ENCODE peak calls at places on chromosomes 12 and 14, in six cellular contexts. Z is HFF-Myc, E is AG09309, I is AG04449, R is AG10803, J is omental fat pad. Y is an unnamed sample.

GRCh38 chr14:24465369-24465768 is 22.8 kb upstream of the SDR39U1 start:
- DNase-seq in Z (no peak), E (no peak), I (no peak), R (no peak), J (no peak), Y (no peak)

GRCh38 chr12:26062566-26062965 is 62.3 kb downstream of the BHLHE41 start:
- DNase-seq in Z (peak), E (peak), I (no peak), R (peak), J (no peak), Y (no peak)

GRCh38 chr12:52191841-52192791 is at the start of gene KRT80:
- DNase-seq in Z (peak), E (peak), I (peak), R (peak), J (peak), Y (peak)

GRCh38 chr14:52266179-52266578 is 1.3 kb upstream of the PTGDR start:
- DNase-seq in Z (no peak), E (peak), I (no peak), R (peak), J (no peak), Y (no peak)

GRCh38 chr14:51607677-51608076 is 44.0 kb upstream of the FRMD6 start:
- DNase-seq in Z (peak), E (peak), I (peak), R (peak), J (no peak), Y (no peak)

GRCh38 chr14:101060171-101060601 is 156.7 kb upstream of the RTL1 start:
- DNase-seq in Z (no peak), E (no peak), I (no peak), R (no peak), J (no peak), Y (peak)

GRCh38 chr14:47278233-47278842 is 397.1 kb downstream of the MDGA2 start:
- DNase-seq in Z (no peak), E (no peak), I (no peak), R (no peak), J (no peak), Y (peak)

GRCh38 chr14:74038015-74038859 is 19.1 kb downstream of the BBOF1 start:
- DNase-seq in Z (no peak), E (no peak), I (no peak), R (peak), J (no peak), Y (no peak)

GRCh38 chr14:20515846-20516245 is 10.5 kb downstream of the RNASE10 start:
- DNase-seq in Z (no peak), E (no peak), I (no peak), R (peak), J (no peak), Y (no peak)

GRCh38 chr14:50354527-50354926 is 42.2 kb downstream of the CDKL1 start:
- DNase-seq in Z (no peak), E (no peak), I (no peak), R (no peak), J (no peak), Y (no peak)

GRCh38 chr12:7160183-7160582 is 29.3 kb upstream of the PEX5 start:
- DNase-seq in Z (no peak), E (no peak), I (no peak), R (no peak), J (no peak), Y (no peak)

GRCh38 chr14:31977001-31977556 is 100.0 kb upstream of the ARHGAP5 start:
- DNase-seq in Z (no peak), E (no peak), I (no peak), R (no peak), J (no peak), Y (no peak)

GRCh38 chr12:69688496-69689427 is 10.3 kb downstream of the BEST3 start:
- DNase-seq in Z (peak), E (peak), I (peak), R (peak), J (peak), Y (no peak)

GRCh38 chr12:58919271-58920101 is 818 bp downstream of the LRIG3 start:
- DNase-seq in Z (no peak), E (no peak), I (no peak), R (peak), J (no peak), Y (no peak)

GRCh38 chr12:3200779-3201738 is 123.9 kb downstream of the TSPAN9 start:
- DNase-seq in Z (no peak), E (no peak), I (no peak), R (no peak), J (no peak), Y (peak)

GRCh38 chr12:120886194-120887018 is 17.8 kb downstream of the SPPL3 start:
- DNase-seq in Z (no peak), E (no peak), I (no peak), R (no peak), J (no peak), Y (no peak)

GRCh38 chr12:31466768-31467167 is 124.2 kb downstream of the DENND5B start:
- DNase-seq in Z (no peak), E (no peak), I (no peak), R (no peak), J (no peak), Y (no peak)

GRCh38 chr14:54299393-54300363 is 97.1 kb upstream of the CDKN3 start:
- DNase-seq in Z (no peak), E (no peak), I (no peak), R (no peak), J (no peak), Y (no peak)

GRCh38 chr12:109309441-109310246 is 560 bp upstream of the FOXN4 start:
- DNase-seq in Z (no peak), E (no peak), I (no peak), R (no peak), J (no peak), Y (no peak)

GRCh38 chr12:11731455-11731854 is 82.0 kb downstream of the ETV6 start:
- DNase-seq in Z (no peak), E (no peak), I (no peak), R (peak), J (no peak), Y (no peak)

GRCh38 chr14:58994130-58994529 is 194.3 kb upstream of the DAAM1 start:
- DNase-seq in Z (no peak), E (no peak), I (no peak), R (no peak), J (no peak), Y (no peak)

GRCh38 chr12:15933751-15934150 is 22.6 kb downstream of the DERA start:
- DNase-seq in Z (no peak), E (peak), I (peak), R (peak), J (no peak), Y (no peak)

DNA sequence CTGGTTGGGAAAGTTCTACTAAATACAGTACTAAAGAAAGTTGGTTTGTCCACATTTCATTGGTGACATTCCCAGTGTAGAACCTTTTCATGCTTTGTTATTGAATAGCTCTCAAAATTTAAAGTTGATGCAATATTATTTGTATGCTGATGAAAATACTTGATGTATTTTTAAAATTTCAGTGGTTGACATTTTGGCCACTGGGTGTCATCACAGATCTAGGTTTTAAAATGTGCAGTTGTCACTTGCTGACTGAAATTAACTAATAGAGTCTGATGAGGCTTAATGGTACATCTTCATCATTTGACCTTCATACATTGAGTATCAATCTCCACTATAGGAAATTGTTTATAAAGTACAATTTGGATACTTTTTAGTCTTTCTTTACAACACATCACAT is 37.1 kb downstream of the CMAS start:
- DNase-seq in Z (no peak), E (no peak), I (no peak), R (peak), J (no peak), Y (no peak)
- TF ChIP-seq CTCF in Z (peak), E (peak), I (no peak), R (peak), J (no peak), Y (no peak)

GRCh38 chr14:22046063-22046462 is 372.4 kb upstream of the OR4E1 start:
- DNase-seq in Z (no peak), E (no peak), I (no peak), R (no peak), J (no peak), Y (no peak)

GRCh38 chr14:22052795-22053194 is 379.2 kb upstream of the OR4E1 start:
- DNase-seq in Z (no peak), E (no peak), I (no peak), R (no peak), J (no peak), Y (no peak)

GRCh38 chr14:22044193-22044592 is 370.6 kb upstream of the OR4E1 start:
- DNase-seq in Z (no peak), E (no peak), I (no peak), R (no peak), J (no peak), Y (no peak)

DNA sequence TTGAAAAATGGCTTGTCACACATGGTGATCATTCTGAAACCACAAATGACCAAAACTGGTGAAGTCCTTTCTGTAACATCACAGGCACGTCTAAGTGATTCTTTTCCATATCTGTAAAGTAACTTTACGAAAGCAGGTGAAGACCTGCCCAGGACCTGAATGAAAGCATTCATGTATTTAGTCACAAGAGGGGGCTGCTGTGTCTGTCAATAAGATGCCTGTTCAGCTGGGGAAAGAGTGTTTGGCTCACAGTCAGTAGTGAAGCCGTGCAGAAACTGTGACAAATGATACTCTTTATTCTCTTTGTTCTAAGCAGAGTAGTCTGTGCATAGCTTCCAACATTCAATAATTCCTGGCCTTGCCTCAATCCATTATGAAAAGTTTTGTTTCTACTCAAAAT is 373.5 kb upstream of the OR4E1 start:
- DNase-seq in Z (no peak), E (no peak), I (no peak), R (no peak), J (no peak), Y (no peak)
- TF ChIP-seq CTCF in Z (no peak), E (no peak), I (no peak), R (no peak), J (no peak), Y (no peak)

GRCh38 chr12:98424726-98425401 is 90.5 kb upstream of the TMPO start:
- DNase-seq in Z (peak), E (peak), I (peak), R (peak), J (no peak), Y (peak)

GRCh38 chr12:98422359-98422758 is 93.0 kb upstream of the TMPO start:
- DNase-seq in Z (no peak), E (no peak), I (no peak), R (no peak), J (no peak), Y (no peak)

GRCh38 chr12:98423963-98424362 is 91.4 kb upstream of the TMPO start:
- DNase-seq in Z (no peak), E (no peak), I (no peak), R (no peak), J (no peak), Y (no peak)

GRCh38 chr12:98421336-98421735 is 94.1 kb upstream of the TMPO start:
- DNase-seq in Z (no peak), E (no peak), I (no peak), R (no peak), J (no peak), Y (no peak)

DNA sequence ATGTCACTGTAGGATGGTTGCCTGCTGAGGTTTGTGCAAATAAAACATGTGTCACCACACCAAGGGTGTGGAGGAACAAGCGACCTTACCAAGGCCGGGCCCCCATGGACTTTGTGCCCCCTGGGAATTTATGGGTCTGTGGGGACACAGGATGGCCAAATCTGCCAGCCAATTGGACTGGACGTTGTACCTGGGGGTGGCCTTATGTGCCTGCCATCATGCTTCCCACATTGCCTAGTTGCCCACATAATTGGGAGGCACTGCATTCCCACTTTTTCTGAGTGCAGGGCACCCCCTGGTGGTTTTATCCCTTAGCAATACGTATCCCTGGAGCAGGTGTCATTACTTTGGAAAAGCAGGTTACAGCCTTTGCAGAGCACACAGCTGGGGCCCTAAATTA is 92.6 kb upstream of the TMPO start:
- DNase-seq in Z (no peak), E (no peak), I (no peak), R (no peak), J (no peak), Y (no peak)
- TF ChIP-seq CTCF in Z (peak), E (peak), I (peak), R (peak), J (no peak), Y (peak)

GRCh38 chr12:56150563-56150962 is 1.8 kb upstream of the MYL6B start:
- DNase-seq in Z (no peak), E (no peak), I (no peak), R (no peak), J (no peak), Y (no peak)
- TF ChIP-seq CTCF in Z (no peak), E (no peak), I (no peak), R (no peak), J (no peak), Y (no peak)

DNA sequence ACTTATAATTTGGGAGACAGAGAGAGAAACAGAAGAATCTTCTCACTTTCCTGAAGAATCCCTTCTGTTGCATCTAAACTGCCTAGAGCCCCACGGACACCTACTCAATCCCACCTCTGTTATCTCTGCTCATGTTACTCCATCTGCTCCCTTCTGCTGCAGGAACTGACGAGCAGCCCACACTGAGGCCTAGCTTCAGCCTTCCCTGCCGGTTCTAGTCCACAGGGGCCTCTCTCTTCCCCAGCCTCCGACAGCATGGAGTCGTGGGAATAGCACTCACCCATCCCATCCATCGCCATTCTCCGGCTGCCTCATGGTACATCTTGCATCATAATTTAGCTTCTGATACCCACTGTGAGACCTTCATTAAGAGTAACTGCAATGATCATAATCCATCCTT is 4.0 kb downstream of the RAB15 start:
- DNase-seq in Z (no peak), E (no peak), I (no peak), R (no peak), J (no peak), Y (no peak)
- TF ChIP-seq CTCF in Z (no peak), E (no peak), I (no peak), R (no peak), J (no peak), Y (no peak)